ENCODE peak calls at places on chromosomes 6 and 20, in six cellular contexts. U, C, T, R, J and F are unnamed samples.

GRCh38 chr20:57089701-57090144 is 176.7 kb downstream of the BMP7 start:
- DNase-seq in U (peak), C (peak), T (no peak), R (peak), J (peak), F (peak)

GRCh38 chr6:33165581-33166258 is 26.5 kb downstream of the COL11A2 start:
- DNase-seq in U (no peak), C (no peak), T (no peak), R (no peak), J (no peak), F (no peak)

GRCh38 chr6:138544521-138544920 is 45.2 kb upstream of the NHSL1 start:
- DNase-seq in U (no peak), C (peak), T (no peak), R (no peak), J (no peak), F (no peak)

GRCh38 chr6:45076217-45076616 is 251.9 kb upstream of the RUNX2 start:
- DNase-seq in U (no peak), C (no peak), T (no peak), R (no peak), J (no peak), F (no peak)

GRCh38 chr6:125846292-125847024 is 55.7 kb downstream of the NCOA7 start:
- DNase-seq in U (no peak), C (no peak), T (no peak), R (no peak), J (no peak), F (no peak)

GRCh38 chr6:40251609-40252008 is 317.3 kb upstream of the MOCS1 start:
- DNase-seq in U (no peak), C (no peak), T (no peak), R (no peak), J (no peak), F (no peak)

GRCh38 chr6:34595332-34596090 is 39.4 kb upstream of the SPDEF start:
- DNase-seq in U (no peak), C (no peak), T (no peak), R (no peak), J (no peak), F (no peak)

GRCh38 chr6:139282684-139283083 is 9.1 kb downstream of the TXLNB start:
- DNase-seq in U (no peak), C (no peak), T (no peak), R (no peak), J (no peak), F (no peak)

GRCh38 chr6:68760941-68761676 is 126.0 kb downstream of the ADGRB3 start:
- DNase-seq in U (no peak), C (no peak), T (no peak), R (no peak), J (no peak), F (peak)

GRCh38 chr6:122445274-122445673 is 26.3 kb downstream of the SERINC1 start:
- DNase-seq in U (no peak), C (no peak), T (no peak), R (no peak), J (no peak), F (no peak)

GRCh38 chr6:162726997-162727346 is 594 bp downstream of the PRKN start:
- DNase-seq in U (peak), C (no peak), T (no peak), R (no peak), J (peak), F (no peak)

GRCh38 chr6:148814082-148814790 is 67.4 kb downstream of the UST start:
- DNase-seq in U (no peak), C (no peak), T (no peak), R (no peak), J (no peak), F (no peak)

GRCh38 chr20:16317445-16318362 is 255.5 kb downstream of the KIF16B start:
- DNase-seq in U (no peak), C (no peak), T (no peak), R (no peak), J (no peak), F (no peak)

GRCh38 chr20:3876676-3877075 is 12.5 kb upstream of the PANK2 start:
- DNase-seq in U (no peak), C (peak), T (no peak), R (no peak), J (no peak), F (no peak)

GRCh38 chr6:109305028-109305427 is 77.2 kb downstream of the CD164 start:
- DNase-seq in U (no peak), C (no peak), T (no peak), R (no peak), J (no peak), F (no peak)

GRCh38 chr6:115137910-115138309 is 795.1 kb upstream of the HS3ST5 start:
- DNase-seq in U (no peak), C (no peak), T (no peak), R (no peak), J (no peak), F (no peak)

GRCh38 chr6:24274441-24275083 is 83.3 kb downstream of the DCDC2 start:
- DNase-seq in U (no peak), C (peak), T (no peak), R (no peak), J (no peak), F (no peak)

GRCh38 chr6:159831373-159831679 is 31.2 kb downstream of the PNLDC1 start:
- DNase-seq in U (no peak), C (no peak), T (no peak), R (no peak), J (no peak), F (no peak)

GRCh38 chr6:110256366-110256765 is 76.1 kb downstream of the CDC40 start:
- DNase-seq in U (no peak), C (no peak), T (no peak), R (no peak), J (no peak), F (no peak)

GRCh38 chr6:132087391-132087790 is 136.2 kb upstream of the CCN2 start:
- DNase-seq in U (no peak), C (peak), T (no peak), R (no peak), J (no peak), F (no peak)

GRCh38 chr6:66735106-66735890 is 1028.3 kb upstream of the EYS start:
- DNase-seq in U (no peak), C (no peak), T (no peak), R (no peak), J (no peak), F (no peak)

GRCh38 chr6:170291271-170292110 is 613 bp upstream of the DLL1 start:
- DNase-seq in U (peak), C (peak), T (no peak), R (peak), J (no peak), F (peak)

GRCh38 chr6:167649486-167649885 is 177.2 kb upstream of the AFDN start:
- DNase-seq in U (no peak), C (no peak), T (no peak), R (no peak), J (no peak), F (no peak)

GRCh38 chr20:35771367-35771688 is 487 bp upstream of the PHF20 start:
- DNase-seq in U (peak), C (no peak), T (no peak), R (no peak), J (no peak), F (no peak)
- H3K27ac ChIP-seq in U (peak), C (peak), T (peak), R (peak), J (peak), F (peak)

DNA sequence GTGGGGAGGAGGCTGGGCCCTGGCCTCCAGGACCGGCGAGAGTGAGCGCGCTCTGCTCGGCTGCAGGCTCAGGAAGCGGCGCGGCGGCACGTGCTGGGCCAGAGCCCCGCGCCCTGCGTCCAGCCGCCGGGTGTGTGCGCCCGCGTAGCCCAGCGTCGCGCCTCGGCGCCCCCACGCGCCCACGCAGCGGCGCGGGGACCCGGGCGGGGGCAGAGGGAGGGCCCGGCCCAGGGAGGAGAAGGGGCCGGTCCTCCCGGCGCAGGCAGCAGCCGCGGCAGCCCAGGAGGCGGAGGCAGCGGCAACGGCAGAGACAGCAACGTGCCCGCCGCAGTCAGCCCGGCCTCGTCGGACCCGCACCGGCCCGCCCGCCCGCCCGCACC is at the start of gene EYA2:
- DNase-seq in U (no peak), C (no peak), T (no peak), R (no peak), J (peak), F (no peak)
- TF ChIP-seq CTCF in U (no peak), C (no peak), T (no peak), R (no peak), J (no peak), F (no peak)

GRCh38 chr6:30645989-30646388 is 944 bp upstream of the C6orf136 start:
- DNase-seq in U (no peak), C (no peak), T (no peak), R (no peak), J (no peak), F (no peak)
- H3K27ac ChIP-seq in U (peak), C (no peak), T (peak), R (no peak), J (no peak), F (peak)

GRCh38 chr6:117188627-117189201 is 76.6 kb upstream of the VGLL2 start:
- DNase-seq in U (no peak), C (no peak), T (no peak), R (no peak), J (no peak), F (no peak)
- TF ChIP-seq CTCF in U (no peak), C (no peak), T (peak), R (no peak), J (peak), F (peak)

GRCh38 chr6:52362443-52363221 is 681 bp downstream of the PAQR8 start:
- DNase-seq in U (peak), C (peak), T (no peak), R (peak), J (peak), F (peak)
- H3K27ac ChIP-seq in U (peak), C (peak), T (peak), R (peak), J (peak), F (peak)

DNA sequence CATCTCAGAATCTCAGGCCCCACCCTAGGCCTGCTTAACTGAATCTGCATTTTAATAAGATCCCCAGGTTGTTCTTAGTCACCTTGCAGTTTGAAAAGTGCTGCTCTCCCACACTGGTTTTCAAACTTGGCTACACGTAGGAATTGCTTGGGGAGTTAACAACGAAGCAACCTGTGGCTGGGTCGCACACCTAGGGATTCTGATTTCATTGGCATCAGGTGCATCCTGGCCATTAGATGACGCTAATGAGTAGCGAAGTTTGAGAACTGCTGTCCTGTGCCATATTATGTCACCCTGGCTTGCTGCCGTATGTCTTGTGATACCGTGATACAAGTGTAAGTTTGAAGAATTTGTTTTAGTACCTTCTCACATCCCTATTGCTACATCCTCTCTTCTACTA is 28.2 kb upstream of the FUCA2 start:
- DNase-seq in U (no peak), C (no peak), T (no peak), R (no peak), J (no peak), F (no peak)
- TF ChIP-seq CTCF in U (no peak), C (no peak), T (no peak), R (no peak), J (no peak), F (no peak)

GRCh38 chr6:36733300-36733699 is 35.7 kb downstream of the RAB44 start:
- DNase-seq in U (no peak), C (no peak), T (no peak), R (no peak), J (no peak), F (no peak)
- H3K27ac ChIP-seq in U (no peak), C (no peak), T (no peak), R (no peak), J (no peak), F (no peak)